ENCODE peak calls at places on chromosomes 12 and 14, in six cellular contexts. W, R, E, Z, C and M are unnamed samples.

GRCh38 chr12:62594771-62595170 is 128.1 kb downstream of the MON2 start:
- DNase-seq in C (no peak), Z (no peak), R (no peak), E (no peak), W (no peak), M (no peak)

GRCh38 chr12:103656291-103656690 is 69.2 kb downstream of the STAB2 start:
- DNase-seq in C (no peak), Z (no peak), E (no peak), W (no peak), R (no peak), M (no peak)

GRCh38 chr12:8615206-8615605 is 2.5 kb upstream of the AICDA start:
- DNase-seq in E (no peak), W (no peak), R (no peak), C (no peak), Z (no peak), M (no peak)

GRCh38 chr12:12915654-12916053 is 24.3 kb downstream of the GPRC5A start:
- DNase-seq in R (no peak), W (no peak), C (no peak), Z (no peak), E (no peak), M (no peak)

GRCh38 chr12:47343684-47344567 is 264.2 kb upstream of the AMIGO2 start:
- DNase-seq in R (no peak), C (no peak), W (no peak), Z (no peak), E (peak), M (no peak)

GRCh38 chr12:108338915-108339657 is at the start of gene CMKLR1:
- DNase-seq in Z (peak), C (no peak), W (peak), R (peak), E (no peak), M (peak)

GRCh38 chr14:31083781-31084180 is 57.6 kb upstream of the STRN3 start:
- DNase-seq in Z (no peak), W (no peak), R (no peak), E (no peak), C (no peak), M (no peak)

GRCh38 chr12:26252946-26253345 is 57.6 kb downstream of the SSPN start:
- DNase-seq in C (no peak), W (no peak), E (no peak), Z (no peak), R (peak), M (no peak)

GRCh38 chr12:66899567-66899966 is 220.7 kb upstream of the GRIP1 start:
- DNase-seq in C (no peak), W (no peak), E (no peak), R (no peak), Z (no peak), M (no peak)

GRCh38 chr14:51396222-51396815 is 156.3 kb downstream of the TMX1 start:
- DNase-seq in C (no peak), R (peak), W (peak), Z (no peak), E (peak), M (no peak)

GRCh38 chr12:49636979-49637378 is 13.6 kb downstream of the PRPF40B start:
- DNase-seq in E (peak), W (no peak), R (peak), C (peak), Z (peak), M (peak)